ENCODE peak calls at places on chromosomes 6 and 20, in ten cellular contexts. One of them, this sample, is unnamed.

GRCh38 chr20:37803476-37804307 is 99.2 kb upstream of the VSTM2L start:
- DNase-seq in fibroblast of the aortic adventitia: no peak
- DNase-seq in astrocyte of the spinal cord: no peak
- DNase-seq in fibroblast of villous mesenchyme: no peak
- DNase-seq in neuronal stem cell: no peak
- DNase-seq in activated T-helper 2 cell treated with anti-CD3 and anti-CD28 coated beads, Interferon-gamma antibody, Interleukin-2, Interleukin-4, amounts not matched to agents 10 μg/mL and 5 μg/mL and 100 μg/mL, durations not matched to agents 14 hours and 24 hours and 36 hours: no peak
- DNase-seq in stimulated activated CD4-positive, alpha-beta T cell treated with anti-CD3 and anti-CD28 coated beads, Interleukin-2, amount 100 ng/mL, for 48 hours: no peak
- DNase-seq in HEK293T: no peak
- DNase-seq in effector CD4-positive, alpha-beta T cell: no peak
- DNase-seq in EL: no peak
- DNase-seq in this sample: peak; percentile 24

GRCh38 chr6:15588966-15589634 is 73.7 kb downstream of the DTNBP1 start:
- DNase-seq in fibroblast of the aortic adventitia: peak; percentile 74
- DNase-seq in astrocyte of the spinal cord: peak; percentile 63
- DNase-seq in fibroblast of villous mesenchyme: peak; percentile 37
- DNase-seq in neuronal stem cell: no peak
- DNase-seq in activated T-helper 2 cell treated with anti-CD3 and anti-CD28 coated beads, Interferon-gamma antibody, Interleukin-2, Interleukin-4, amounts not matched to agents 10 μg/mL and 5 μg/mL and 100 μg/mL, durations not matched to agents 14 hours and 24 hours and 36 hours: no peak
- DNase-seq in stimulated activated CD4-positive, alpha-beta T cell treated with anti-CD3 and anti-CD28 coated beads, Interleukin-2, amount 100 ng/mL, for 48 hours: no peak
- DNase-seq in HEK293T: no peak
- DNase-seq in effector CD4-positive, alpha-beta T cell: no peak
- DNase-seq in EL: peak; percentile 70
- DNase-seq in this sample: no peak

GRCh38 chr6:112178846-112179245 is 75.5 kb downstream of the LAMA4 start:
- DNase-seq in fibroblast of the aortic adventitia: no peak
- DNase-seq in astrocyte of the spinal cord: no peak
- DNase-seq in fibroblast of villous mesenchyme: no peak
- DNase-seq in neuronal stem cell: no peak
- DNase-seq in activated T-helper 2 cell treated with anti-CD3 and anti-CD28 coated beads, Interferon-gamma antibody, Interleukin-2, Interleukin-4, amounts not matched to agents 10 μg/mL and 5 μg/mL and 100 μg/mL, durations not matched to agents 14 hours and 24 hours and 36 hours: no peak
- DNase-seq in stimulated activated CD4-positive, alpha-beta T cell treated with anti-CD3 and anti-CD28 coated beads, Interleukin-2, amount 100 ng/mL, for 48 hours: no peak
- DNase-seq in HEK293T: no peak
- DNase-seq in effector CD4-positive, alpha-beta T cell: no peak
- DNase-seq in EL: no peak
- DNase-seq in this sample: no peak

GRCh38 chr6:143270026-143270425 is 180.5 kb downstream of the ADAT2 start:
- DNase-seq in fibroblast of the aortic adventitia: peak; percentile 66
- DNase-seq in astrocyte of the spinal cord: peak; percentile 74
- DNase-seq in fibroblast of villous mesenchyme: no peak
- DNase-seq in neuronal stem cell: no peak
- DNase-seq in activated T-helper 2 cell treated with anti-CD3 and anti-CD28 coated beads, Interferon-gamma antibody, Interleukin-2, Interleukin-4, amounts not matched to agents 10 μg/mL and 5 μg/mL and 100 μg/mL, durations not matched to agents 14 hours and 24 hours and 36 hours: no peak
- DNase-seq in stimulated activated CD4-positive, alpha-beta T cell treated with anti-CD3 and anti-CD28 coated beads, Interleukin-2, amount 100 ng/mL, for 48 hours: no peak
- DNase-seq in HEK293T: no peak
- DNase-seq in effector CD4-positive, alpha-beta T cell: no peak
- DNase-seq in EL: peak; percentile 21
- DNase-seq in this sample: no peak

GRCh38 chr6:159837141-159837490 is 37.0 kb downstream of the PNLDC1 start:
- DNase-seq in fibroblast of the aortic adventitia: no peak
- DNase-seq in astrocyte of the spinal cord: no peak
- DNase-seq in fibroblast of villous mesenchyme: no peak
- DNase-seq in neuronal stem cell: no peak
- DNase-seq in activated T-helper 2 cell treated with anti-CD3 and anti-CD28 coated beads, Interferon-gamma antibody, Interleukin-2, Interleukin-4, amounts not matched to agents 10 μg/mL and 5 μg/mL and 100 μg/mL, durations not matched to agents 14 hours and 24 hours and 36 hours: no peak
- DNase-seq in stimulated activated CD4-positive, alpha-beta T cell treated with anti-CD3 and anti-CD28 coated beads, Interleukin-2, amount 100 ng/mL, for 48 hours: no peak
- DNase-seq in HEK293T: no peak
- DNase-seq in effector CD4-positive, alpha-beta T cell: no peak
- DNase-seq in EL: no peak
- DNase-seq in this sample: no peak

GRCh38 chr6:34522740-34523139 is 33.4 kb downstream of the SPDEF start:
- DNase-seq in fibroblast of the aortic adventitia: no peak
- DNase-seq in astrocyte of the spinal cord: no peak
- DNase-seq in fibroblast of villous mesenchyme: no peak
- DNase-seq in neuronal stem cell: no peak
- DNase-seq in activated T-helper 2 cell treated with anti-CD3 and anti-CD28 coated beads, Interferon-gamma antibody, Interleukin-2, Interleukin-4, amounts not matched to agents 10 μg/mL and 5 μg/mL and 100 μg/mL, durations not matched to agents 14 hours and 24 hours and 36 hours: no peak
- DNase-seq in stimulated activated CD4-positive, alpha-beta T cell treated with anti-CD3 and anti-CD28 coated beads, Interleukin-2, amount 100 ng/mL, for 48 hours: no peak
- DNase-seq in HEK293T: no peak
- DNase-seq in effector CD4-positive, alpha-beta T cell: no peak
- DNase-seq in EL: no peak
- DNase-seq in this sample: no peak

GRCh38 chr6:30129270-30129669 is 6.7 kb upstream of the TRIM40 start:
- DNase-seq in fibroblast of the aortic adventitia: no peak
- DNase-seq in astrocyte of the spinal cord: no peak
- DNase-seq in fibroblast of villous mesenchyme: no peak
- DNase-seq in neuronal stem cell: no peak
- DNase-seq in activated T-helper 2 cell treated with anti-CD3 and anti-CD28 coated beads, Interferon-gamma antibody, Interleukin-2, Interleukin-4, amounts not matched to agents 10 μg/mL and 5 μg/mL and 100 μg/mL, durations not matched to agents 14 hours and 24 hours and 36 hours: no peak
- DNase-seq in stimulated activated CD4-positive, alpha-beta T cell treated with anti-CD3 and anti-CD28 coated beads, Interleukin-2, amount 100 ng/mL, for 48 hours: no peak
- DNase-seq in HEK293T: no peak
- DNase-seq in effector CD4-positive, alpha-beta T cell: no peak
- DNase-seq in EL: no peak
- DNase-seq in this sample: no peak

GRCh38 chr6:136037246-136037884 is 185.9 kb downstream of the PDE7B start:
- DNase-seq in fibroblast of the aortic adventitia: peak; percentile 65
- DNase-seq in astrocyte of the spinal cord: no peak
- DNase-seq in fibroblast of villous mesenchyme: no peak
- DNase-seq in neuronal stem cell: no peak
- DNase-seq in activated T-helper 2 cell treated with anti-CD3 and anti-CD28 coated beads, Interferon-gamma antibody, Interleukin-2, Interleukin-4, amounts not matched to agents 10 μg/mL and 5 μg/mL and 100 μg/mL, durations not matched to agents 14 hours and 24 hours and 36 hours: no peak
- DNase-seq in stimulated activated CD4-positive, alpha-beta T cell treated with anti-CD3 and anti-CD28 coated beads, Interleukin-2, amount 100 ng/mL, for 48 hours: no peak
- DNase-seq in HEK293T: no peak
- DNase-seq in effector CD4-positive, alpha-beta T cell: no peak
- DNase-seq in EL: peak; percentile 26
- DNase-seq in this sample: no peak

GRCh38 chr6:56638760-56639159 is 3.9 kb downstream of the DST start:
- DNase-seq in fibroblast of the aortic adventitia: no peak
- DNase-seq in astrocyte of the spinal cord: no peak
- DNase-seq in fibroblast of villous mesenchyme: no peak
- DNase-seq in neuronal stem cell: no peak
- DNase-seq in activated T-helper 2 cell treated with anti-CD3 and anti-CD28 coated beads, Interferon-gamma antibody, Interleukin-2, Interleukin-4, amounts not matched to agents 10 μg/mL and 5 μg/mL and 100 μg/mL, durations not matched to agents 14 hours and 24 hours and 36 hours: no peak
- DNase-seq in stimulated activated CD4-positive, alpha-beta T cell treated with anti-CD3 and anti-CD28 coated beads, Interleukin-2, amount 100 ng/mL, for 48 hours: no peak
- DNase-seq in HEK293T: no peak
- DNase-seq in effector CD4-positive, alpha-beta T cell: no peak
- DNase-seq in EL: no peak
- DNase-seq in this sample: no peak

GRCh38 chr6:47729457-47729856 is 31.1 kb downstream of the ADGRF4 start:
- DNase-seq in fibroblast of the aortic adventitia: no peak
- DNase-seq in astrocyte of the spinal cord: no peak
- DNase-seq in fibroblast of villous mesenchyme: no peak
- DNase-seq in neuronal stem cell: no peak
- DNase-seq in activated T-helper 2 cell treated with anti-CD3 and anti-CD28 coated beads, Interferon-gamma antibody, Interleukin-2, Interleukin-4, amounts not matched to agents 10 μg/mL and 5 μg/mL and 100 μg/mL, durations not matched to agents 14 hours and 24 hours and 36 hours: no peak
- DNase-seq in stimulated activated CD4-positive, alpha-beta T cell treated with anti-CD3 and anti-CD28 coated beads, Interleukin-2, amount 100 ng/mL, for 48 hours: no peak
- DNase-seq in HEK293T: no peak
- DNase-seq in effector CD4-positive, alpha-beta T cell: no peak
- DNase-seq in EL: no peak
- DNase-seq in this sample: no peak

GRCh38 chr20:19646963-19647362 is 111.1 kb upstream of the RIN2 start:
- DNase-seq in fibroblast of the aortic adventitia: no peak
- DNase-seq in astrocyte of the spinal cord: no peak
- DNase-seq in fibroblast of villous mesenchyme: no peak
- DNase-seq in neuronal stem cell: no peak
- DNase-seq in activated T-helper 2 cell treated with anti-CD3 and anti-CD28 coated beads, Interferon-gamma antibody, Interleukin-2, Interleukin-4, amounts not matched to agents 10 μg/mL and 5 μg/mL and 100 μg/mL, durations not matched to agents 14 hours and 24 hours and 36 hours: no peak
- DNase-seq in stimulated activated CD4-positive, alpha-beta T cell treated with anti-CD3 and anti-CD28 coated beads, Interleukin-2, amount 100 ng/mL, for 48 hours: no peak
- DNase-seq in HEK293T: no peak
- DNase-seq in effector CD4-positive, alpha-beta T cell: no peak
- DNase-seq in EL: no peak
- DNase-seq in this sample: no peak

GRCh38 chr20:32984196-32984595 is 20.0 kb downstream of the SUN5 start:
- DNase-seq in fibroblast of the aortic adventitia: no peak
- DNase-seq in astrocyte of the spinal cord: no peak
- DNase-seq in fibroblast of villous mesenchyme: no peak
- DNase-seq in neuronal stem cell: no peak
- DNase-seq in activated T-helper 2 cell treated with anti-CD3 and anti-CD28 coated beads, Interferon-gamma antibody, Interleukin-2, Interleukin-4, amounts not matched to agents 10 μg/mL and 5 μg/mL and 100 μg/mL, durations not matched to agents 14 hours and 24 hours and 36 hours: no peak
- DNase-seq in stimulated activated CD4-positive, alpha-beta T cell treated with anti-CD3 and anti-CD28 coated beads, Interleukin-2, amount 100 ng/mL, for 48 hours: no peak
- DNase-seq in HEK293T: peak; percentile 23
- DNase-seq in effector CD4-positive, alpha-beta T cell: no peak
- DNase-seq in EL: no peak
- DNase-seq in this sample: no peak